ENCODE peak calls at places on chromosomes 3 and 15, in ten cellular contexts. I is NCI-H748 treated with DMSO at 0.1 percent for 48 hours; Z is sciatic nerve; J is fibroblast of villous mesenchyme; B is stimulated activated CD8-positive, alpha-beta memory T cell treated with anti-CD3 and anti-CD28 coated beads, Interleukin-4, amount 100 ng/mL, for 24 hours; K is left lung; T is COR-L47; C is activated B cell treated with CpG ODN at 0.5 μM for 24 hours; V is effector memory CD4-positive, alpha-beta T cell; N is neural progenitor cell. L is an unnamed sample.

GRCh38 chr3:187025254-187025655 is 94.9 kb downstream of the ST6GAL1 start:
- DNase-seq in I (no peak), Z (no peak), J (no peak), B (no peak), K (no peak), T (no peak), C (no peak), V (no peak), N (no peak), L (peak; percentile 42)

GRCh38 chr15:80591938-80592825 is 102.9 kb upstream of the ABHD17C start:
- DNase-seq in I (no peak), Z (no peak), J (no peak), B (no peak), K (no peak), T (no peak), C (no peak), V (no peak), N (no peak), L (no peak)

GRCh38 chr15:58543664-58544335 is 112.0 kb downstream of the LIPC start:
- DNase-seq in I (no peak), Z (no peak), J (no peak), B (no peak), K (no peak), T (no peak), C (no peak), V (no peak), N (no peak), L (no peak)

GRCh38 chr15:66964791-66965190 is 100.6 kb upstream of the SMAD3 start:
- DNase-seq in I (no peak), Z (no peak), J (no peak), B (no peak), K (no peak), T (no peak), C (no peak), V (no peak), N (no peak), L (no peak)

GRCh38 chr3:197302696-197303341 is 4.4 kb upstream of the DLG1 start:
- DNase-seq in I (no peak), Z (no peak), J (peak; percentile 51), B (no peak), K (no peak), T (no peak), C (no peak), V (no peak), N (no peak), L (no peak)

GRCh38 chr3:181629029-181629428 is 82.7 kb upstream of the SOX2 start:
- DNase-seq in I (no peak), Z (no peak), J (no peak), B (no peak), K (no peak), T (no peak), C (no peak), V (no peak), N (no peak), L (no peak)

GRCh38 chr15:76993114-76993715 is 1.7 kb upstream of the PSTPIP1 start:
- DNase-seq in I (no peak), Z (peak; percentile 32), J (no peak), B (no peak), K (no peak), T (no peak), C (no peak), V (no peak), N (no peak), L (no peak)

GRCh38 chr3:90031121-90031520 is 923.7 kb downstream of the EPHA3 start:
- DNase-seq in I (no peak), Z (no peak), J (no peak), B (no peak), K (no peak), T (no peak), C (no peak), V (no peak), N (no peak), L (no peak)

GRCh38 chr3:143063018-143063417 is 56.6 kb upstream of the CHST2 start:
- DNase-seq in I (no peak), Z (no peak), J (peak; percentile 85), B (no peak), K (no peak), T (no peak), C (no peak), V (no peak), N (no peak), L (no peak)

GRCh38 chr15:90382305-90382704 is 5.7 kb upstream of the IQGAP1 start:
- DNase-seq in I (no peak), Z (no peak), J (no peak), B (no peak), K (no peak), T (no peak), C (no peak), V (no peak), N (no peak), L (no peak)

GRCh38 chr15:96359371-96359771 is 28.9 kb downstream of the NR2F2 start:
- DNase-seq in I (no peak), Z (peak; percentile 58), J (peak; percentile 32), B (no peak), K (no peak), T (no peak), C (no peak), V (no peak), N (peak; percentile 52), L (no peak)

GRCh38 chr3:129625071-129625874 is 18.8 kb upstream of the PLXND1 start:
- DNase-seq in I (no peak), Z (peak; percentile 64), J (no peak), B (no peak), K (peak; percentile 51), T (no peak), C (no peak), V (no peak), N (no peak), L (no peak)

GRCh38 chr3:128649264-128649663 is 1.4 kb downstream of the RPN1 start:
- DNase-seq in I (no peak), Z (no peak), J (peak; percentile 32), B (no peak), K (no peak), T (peak; percentile 24), C (no peak), V (no peak), N (peak; percentile 7), L (no peak)

GRCh38 chr15:61819386-61819785 is 240.9 kb downstream of the VPS13C start:
- DNase-seq in I (no peak), Z (no peak), J (no peak), B (no peak), K (no peak), T (no peak), C (no peak), V (no peak), N (no peak), L (no peak)

GRCh38 chr3:133492159-133492860 is 81.2 kb upstream of the CDV3 start:
- DNase-seq in I (no peak), Z (no peak), J (no peak), B (no peak), K (no peak), T (no peak), C (no peak), V (no peak), N (no peak), L (peak; percentile 25)

GRCh38 chr15:81502436-81502835 is 128.4 kb upstream of the TMC3 start:
- DNase-seq in I (no peak), Z (no peak), J (no peak), B (no peak), K (no peak), T (no peak), C (no peak), V (no peak), N (no peak), L (no peak)

GRCh38 chr3:118544458-118544857 is 490.2 kb downstream of the IGSF11 start:
- DNase-seq in I (no peak), Z (no peak), J (no peak), B (no peak), K (no peak), T (no peak), C (no peak), V (no peak), N (no peak), L (no peak)

GRCh38 chr3:53254190-53254809 is 1.5 kb downstream of the TKT start:
- DNase-seq in I (no peak), Z (no peak), J (no peak), B (no peak), K (peak; percentile 28), T (no peak), C (no peak), V (no peak), N (no peak), L (no peak)

GRCh38 chr15:89806565-89807550 is 7.8 kb downstream of the ANPEP start:
- DNase-seq in I (no peak), Z (no peak), J (no peak), B (no peak), K (no peak), T (no peak), C (no peak), V (no peak), N (peak; percentile 37), L (no peak)

GRCh38 chr15:25989327-25989726 is 126.2 kb upstream of the ATP10A start:
- DNase-seq in I (no peak), Z (no peak), J (no peak), B (no peak), K (no peak), T (no peak), C (no peak), V (no peak), N (no peak), L (no peak)

GRCh38 chr3:46349484-46350261 is 4.2 kb upstream of the CCR2 start:
- DNase-seq in I (no peak), Z (no peak), J (no peak), B (no peak), K (no peak), T (no peak), C (no peak), V (no peak), N (no peak), L (no peak)

GRCh38 chr3:63814300-63814699 is 4.8 kb upstream of the C3orf49 start:
- DNase-seq in I (no peak), Z (no peak), J (peak; percentile 13), B (no peak), K (no peak), T (no peak), C (no peak), V (no peak), N (peak; percentile 43), L (no peak)

GRCh38 chr15:71709808-71710418 is 100.4 kb upstream of the NR2E3 start:
- DNase-seq in I (no peak), Z (no peak), J (peak; percentile 37), B (no peak), K (no peak), T (no peak), C (no peak), V (no peak), N (no peak), L (no peak)

GRCh38 chr3:113035387-113035982 is 44.7 kb downstream of the GTPBP8 start:
- DNase-seq in I (peak; percentile 4), Z (no peak), J (peak; percentile 61), B (no peak), K (no peak), T (peak; percentile 43), C (no peak), V (no peak), N (peak; percentile 77), L (peak; percentile 68)

GRCh38 chr3:139111392-139112229 is 66.9 kb upstream of the PRR23C start:
- DNase-seq in I (peak; percentile 6), Z (peak; percentile 78), J (peak; percentile 67), B (peak; percentile 37), K (no peak), T (peak; percentile 65), C (no peak), V (no peak), N (peak; percentile 74), L (peak; percentile 68)

GRCh38 chr3:161770532-161771386 is 274.2 kb downstream of the OTOL1 start:
- DNase-seq in I (peak; percentile 34), Z (no peak), J (no peak), B (no peak), K (no peak), T (no peak), C (no peak), V (no peak), N (no peak), L (peak; percentile 8)

GRCh38 chr3:141412087-141412935 is 44.0 kb downstream of the ZBTB38 start:
- DNase-seq in I (no peak), Z (no peak), J (peak; percentile 99), B (peak; percentile 17), K (no peak), T (peak; percentile 79), C (no peak), V (peak; percentile 22), N (peak; percentile 44), L (peak; percentile 39)

GRCh38 chr3:4703054-4703480 is 209.9 kb downstream of the ITPR1 start:
- DNase-seq in I (no peak), Z (no peak), J (peak; percentile 71), B (no peak), K (no peak), T (no peak), C (no peak), V (no peak), N (no peak), L (no peak)